ENCODE peak calls at places on chromosome 12, in nine cellular contexts. N, A, I, X, U, C, W, F and B are unnamed samples.
A peak's percentile ranks its signal among the peaks of the same experiment; 100 is the strongest.

GRCh38 chr12:111758120-111758561 is 8.6 kb upstream of the ALDH2 start:
- DNase-seq in X (no peak), W (no peak), F (no peak), U (no peak), C (no peak), I (no peak), A (no peak), N (no peak), B (no peak)

GRCh38 chr12:49665384-49665783 is 41.8 kb downstream of the FMNL3 start:
- DNase-seq in W (no peak), U (no peak), N (no peak), I (no peak), A (no peak), C (no peak), F (no peak), X (no peak), B (no peak)

GRCh38 chr12:107731376-107731775 is 29.6 kb downstream of the PRDM4 start:
- DNase-seq in X (no peak), C (no peak), I (peak; percentile 33), A (no peak), U (no peak), W (no peak), F (no peak), N (no peak), B (no peak)

GRCh38 chr12:49902399-49903350 is 1.0 kb downstream of the FAIM2 start:
- DNase-seq in C (no peak), X (no peak), I (no peak), F (no peak), W (no peak), A (no peak), U (no peak), N (no peak), B (no peak)

GRCh38 chr12:75672212-75672611 is 160.8 kb upstream of the KRR1 start:
- DNase-seq in I (no peak), C (no peak), F (no peak), U (no peak), N (no peak), X (no peak), A (no peak), W (no peak), B (no peak)

GRCh38 chr12:18849761-18850160 is 111.8 kb downstream of the CAPZA3 start:
- DNase-seq in C (no peak), X (no peak), U (no peak), A (no peak), W (no peak), N (no peak), I (no peak), F (no peak), B (no peak)

GRCh38 chr12:76025601-76026575 is 5.7 kb downstream of the PHLDA1 start:
- DNase-seq in F (no peak), I (no peak), A (no peak), C (no peak), W (no peak), N (no peak), X (no peak), U (no peak), B (no peak)

GRCh38 chr12:119014368-119014767 is 33.0 kb downstream of the SRRM4 start:
- DNase-seq in A (no peak), U (no peak), X (no peak), C (no peak), F (no peak), I (no peak), W (no peak), N (no peak), B (no peak)

GRCh38 chr12:51961834-51962233 is 10.3 kb downstream of the ACVR1B start:
- DNase-seq in I (no peak), X (no peak), C (no peak), N (no peak), W (no peak), U (no peak), A (no peak), F (no peak), B (no peak)

GRCh38 chr12:53172352-53172751 is 8.2 kb upstream of the ZNF740 start:
- DNase-seq in C (no peak), A (no peak), F (no peak), U (peak; percentile 76), I (peak; percentile 51), W (no peak), X (no peak), N (no peak), B (no peak)

GRCh38 chr12:6294533-6295186 is 15.8 kb upstream of the PLEKHG6 start:
- DNase-seq in C (no peak), A (no peak), N (no peak), I (peak; percentile 37), U (no peak), F (no peak), X (no peak), W (no peak), B (no peak)

GRCh38 chr12:6390084-6390799 is 6.3 kb downstream of the LTBR start:
- DNase-seq in W (no peak), I (no peak), A (no peak), C (no peak), F (no peak), N (no peak), U (no peak), X (peak; percentile 7), B (no peak)

GRCh38 chr12:58502236-58502635 is 418.1 kb downstream of the LRIG3 start:
- DNase-seq in C (peak; percentile 96), X (no peak), A (no peak), I (no peak), F (peak; percentile 78), N (no peak), U (no peak), W (no peak), B (no peak)